ENCODE peak calls at places on chromosomes 3 and 15, in ten cellular contexts. X is activated CD4-positive, alpha-beta T cell treated with anti-CD3 and anti-CD28 coated beads for 48 hours; D is pulmonary artery endothelial cell; I is WTC11; P is OCI-LY7; J is left cardiac atrium; O is tibial nerve; Z is HS-27A; N is GM13976; T is activated CD8-positive, alpha-beta T cell treated with anti-CD3 and anti-CD28 coated beads for 36 hours. V is an unnamed sample.

GRCh38 chr15:77243716-77244401 is 172.9 kb upstream of the TSPAN3 start:
- DNase-seq in X (no peak), D (no peak), I (no peak), P (no peak), J (no peak), O (no peak), Z (no peak), N (peak), T (no peak), V (no peak)

GRCh38 chr3:140023616-140024530 is 88.9 kb downstream of the CLSTN2 start:
- DNase-seq in X (no peak), D (no peak), I (no peak), P (no peak), J (peak), O (no peak), Z (no peak), N (no peak), T (no peak), V (no peak)

GRCh38 chr3:189386739-189387138 is 215.0 kb downstream of the TPRG1 start:
- DNase-seq in X (no peak), D (no peak), I (no peak), P (no peak), J (no peak), O (no peak), Z (no peak), N (no peak), T (no peak), V (no peak)

GRCh38 chr3:37229740-37230139 is 55.4 kb upstream of the LRRFIP2 start:
- DNase-seq in X (no peak), D (no peak), I (no peak), P (no peak), J (no peak), O (no peak), Z (no peak), N (no peak), T (no peak), V (no peak)

GRCh38 chr3:8856031-8856430 is 86.6 kb upstream of the OXTR start:
- DNase-seq in X (no peak), D (no peak), I (no peak), P (no peak), J (no peak), O (no peak), Z (no peak), N (no peak), T (no peak), V (no peak)

GRCh38 chr3:144344925-144345548 is 373.4 kb downstream of the DIPK2A start:
- DNase-seq in X (no peak), D (no peak), I (no peak), P (no peak), J (no peak), O (no peak), Z (no peak), N (no peak), T (no peak), V (no peak)

GRCh38 chr3:14772533-14773138 is 46.1 kb upstream of the FGD5 start:
- DNase-seq in X (no peak), D (no peak), I (no peak), P (no peak), J (no peak), O (no peak), Z (no peak), N (no peak), T (no peak), V (no peak)

GRCh38 chr3:100334340-100335136 is at the start of gene NIT2:
- DNase-seq in X (peak), D (peak), I (peak), P (peak), J (peak), O (peak), Z (peak), N (peak), T (peak), V (peak)

GRCh38 chr3:14434105-14434504 is 31.7 kb downstream of the SLC6A6 start:
- DNase-seq in X (no peak), D (no peak), I (no peak), P (no peak), J (no peak), O (no peak), Z (no peak), N (no peak), T (peak), V (no peak)

GRCh38 chr15:57472861-57473260 is 96.6 kb downstream of the CGNL1 start:
- DNase-seq in X (no peak), D (no peak), I (no peak), P (no peak), J (no peak), O (no peak), Z (no peak), N (no peak), T (no peak), V (no peak)

GRCh38 chr3:171680690-171681416 is 129.4 kb downstream of the PLD1 start:
- DNase-seq in X (no peak), D (no peak), I (no peak), P (no peak), J (no peak), O (no peak), Z (no peak), N (no peak), T (no peak), V (no peak)

GRCh38 chr15:41971089-41971892 is 1.1 kb downstream of the EHD4 start:
- DNase-seq in X (peak), D (peak), I (peak), P (peak), J (peak), O (peak), Z (peak), N (peak), T (peak), V (no peak)

GRCh38 chr15:74369084-74369745 is 1.8 kb upstream of the CYP11A1 start:
- DNase-seq in X (no peak), D (no peak), I (peak), P (no peak), J (no peak), O (no peak), Z (no peak), N (no peak), T (no peak), V (no peak)